ENCODE peak calls at places on chromosomes 11 and 22, in seven cellular contexts. E is stimulated activated CD8-positive, alpha-beta memory T cell treated with anti-CD3 and anti-CD28 coated beads, Interleukin-12 subunit alpha, Interleukin-12 subunit beta, amount 100 ng/mL, for 4 hours; F is brain pericyte; U is naive thymus-derived CD8-positive, alpha-beta T cell; L is kidney tubule cell; G is activated CD4-positive, alpha-beta T cell treated with anti-CD3 and anti-CD28 coated beads, Interleukin-2, amount 50 U/mL, for 4 hours; I is NCI-H1417 treated with DMSO at 0.1 percent for 48 hours. H is an unnamed sample.

GRCh38 chr22:37631448-37632173 is 7.9 kb upstream of the SH3BP1 start:
- DNase-seq in E (no peak), F (no peak), U (no peak), L (no peak), G (no peak), I (no peak), H (no peak)

GRCh38 chr11:73393479-73394415 is 17.5 kb downstream of the RELT start:
- DNase-seq in E (peak; percentile 33), F (peak; percentile 68), U (peak; percentile 60), L (peak; percentile 84), G (peak; percentile 60), I (no peak), H (peak; percentile 67)

GRCh38 chr22:40040927-40041326 is 46.2 kb downstream of the FAM83F start:
- DNase-seq in E (no peak), F (no peak), U (no peak), L (peak; percentile 82), G (no peak), I (no peak), H (no peak)

GRCh38 chr11:10580625-10581024 is 12.2 kb upstream of the LYVE1 start:
- DNase-seq in E (no peak), F (no peak), U (no peak), L (no peak), G (no peak), I (no peak), H (no peak)

GRCh38 chr22:35477911-35478582 is 62.6 kb upstream of the RASD2 start:
- DNase-seq in E (no peak), F (no peak), U (no peak), L (peak; percentile 96), G (no peak), I (peak; percentile 18), H (no peak)

GRCh38 chr22:37195921-37196320 is 7.9 kb upstream of the C1QTNF6 start:
- DNase-seq in E (no peak), F (no peak), U (no peak), L (peak; percentile 23), G (no peak), I (no peak), H (no peak)

GRCh38 chr11:79265756-79266322 is 175.0 kb downstream of the TENM4 start:
- DNase-seq in E (no peak), F (no peak), U (no peak), L (no peak), G (no peak), I (no peak), H (no peak)

GRCh38 chr11:118924591-118925585 is 838 bp downstream of the BCL9L start:
- DNase-seq in E (no peak), F (no peak), U (peak; percentile 52), L (peak; percentile 40), G (no peak), I (no peak), H (no peak)

GRCh38 chr11:93939084-93939780 is 81.9 kb upstream of the HEPHL1 start:
- DNase-seq in E (no peak), F (no peak), U (no peak), L (peak; percentile 69), G (no peak), I (no peak), H (no peak)

GRCh38 chr11:32113200-32113599 is 22.3 kb downstream of the RCN1 start:
- DNase-seq in E (no peak), F (peak; percentile 78), U (no peak), L (no peak), G (no peak), I (no peak), H (no peak)

GRCh38 chr11:70243912-70244652 is 26.4 kb upstream of the PPFIA1 start:
- DNase-seq in E (no peak), F (no peak), U (no peak), L (peak; percentile 43), G (no peak), I (no peak), H (no peak)

GRCh38 chr11:133942594-133942993 is 14.2 kb downstream of the IGSF9B start:
- DNase-seq in E (no peak), F (no peak), U (no peak), L (no peak), G (no peak), I (no peak), H (no peak)

GRCh38 chr11:71311176-71311925 is 59.0 kb upstream of the SHANK2 start:
- DNase-seq in E (no peak), F (no peak), U (no peak), L (no peak), G (no peak), I (no peak), H (no peak)

H was measured in GM18507.